ENCODE peak calls at places on chromosomes 6 and 20, in six cellular contexts. X is CD8-positive, alpha-beta T cell; W is effector CD4-positive, alpha-beta T cell; T is NB4; O is T-helper 2 cell; J is CD4-positive, alpha-beta T cell. I is an unnamed sample.

GRCh38 chr6:106309766-106310373 is 15.7 kb downstream of the ATG5 start:
- DNase-seq in X (no peak), W (no peak), T (no peak), O (no peak), J (no peak), I (no peak)

GRCh38 chr6:9250852-9251251 is 815.5 kb upstream of the SLC35B3 start:
- DNase-seq in X (no peak), W (no peak), T (peak), O (peak), J (no peak), I (no peak)

GRCh38 chr6:53495496-53495895 is 49.4 kb downstream of the GCLC start:
- DNase-seq in X (no peak), W (no peak), T (no peak), O (no peak), J (no peak), I (no peak)

GRCh38 chr20:16415079-16415478 is 158.2 kb downstream of the KIF16B start:
- DNase-seq in X (no peak), W (no peak), T (no peak), O (no peak), J (no peak), I (no peak)

GRCh38 chr6:20444786-20445271 is 43.1 kb downstream of the E2F3 start:
- DNase-seq in X (no peak), W (no peak), T (no peak), O (no peak), J (no peak), I (no peak)

GRCh38 chr20:51059862-51060261 is 37.0 kb upstream of the KCNG1 start:
- DNase-seq in X (no peak), W (no peak), T (peak), O (no peak), J (no peak), I (no peak)

GRCh38 chr6:116210750-116211425 is 43.0 kb downstream of the TSPYL4 start:
- DNase-seq in X (no peak), W (no peak), T (no peak), O (no peak), J (no peak), I (no peak)

GRCh38 chr6:16764188-16764950 is 3.1 kb upstream of the ATXN1 start:
- DNase-seq in X (no peak), W (no peak), T (peak), O (peak), J (no peak), I (no peak)

GRCh38 chr6:116571683-116572000 is 338 bp downstream of the RWDD1 start:
- DNase-seq in X (no peak), W (no peak), T (no peak), O (no peak), J (no peak), I (no peak)

GRCh38 chr6:157760589-157761330 is 62.3 kb upstream of the SNX9 start:
- DNase-seq in X (no peak), W (no peak), T (peak), O (no peak), J (no peak), I (no peak)

GRCh38 chr6:28211840-28212509 is 13.1 kb upstream of the ZSCAN9 start:
- DNase-seq in X (no peak), W (no peak), T (peak), O (peak), J (no peak), I (no peak)

GRCh38 chr6:12328701-12329100 is 38.5 kb downstream of the EDN1 start:
- DNase-seq in X (no peak), W (no peak), T (no peak), O (no peak), J (no peak), I (no peak)

GRCh38 chr6:104252276-104252675 is 607.4 kb downstream of the HACE1 start:
- DNase-seq in X (no peak), W (no peak), T (no peak), O (no peak), J (no peak), I (no peak)

GRCh38 chr20:38252292-38253288 is 7.9 kb downstream of the KIAA1755 start:
- DNase-seq in X (no peak), W (no peak), T (no peak), O (no peak), J (no peak), I (no peak)

GRCh38 chr6:13466304-13467215 is 20.8 kb downstream of the GFOD1 start:
- DNase-seq in X (no peak), W (no peak), T (no peak), O (no peak), J (no peak), I (no peak)

GRCh38 chr6:7528565-7528964 is 12.9 kb upstream of the DSP start:
- DNase-seq in X (no peak), W (no peak), T (no peak), O (no peak), J (no peak), I (no peak)

GRCh38 chr20:62716198-62716940 is 7.7 kb downstream of the NTSR1 start:
- DNase-seq in X (peak), W (peak), T (peak), O (peak), J (peak), I (no peak)

GRCh38 chr20:53281557-53282117 is 309.5 kb downstream of the TSHZ2 start:
- DNase-seq in X (no peak), W (no peak), T (no peak), O (no peak), J (no peak), I (no peak)

GRCh38 chr20:35954907-35955251 is 577 bp upstream of the SCAND1 start:
- DNase-seq in X (no peak), W (peak), T (peak), O (peak), J (no peak), I (peak)

GRCh38 chr6:10412948-10413849 is 1.7 kb downstream of the TFAP2A start:
- DNase-seq in X (no peak), W (no peak), T (peak), O (no peak), J (no peak), I (no peak)

GRCh38 chr6:111949546-111949945 is 76.3 kb upstream of the FYN start:
- DNase-seq in X (no peak), W (no peak), T (no peak), O (no peak), J (no peak), I (no peak)

GRCh38 chr6:154749341-154749740 is 16.1 kb downstream of the SCAF8 start:
- DNase-seq in X (no peak), W (no peak), T (no peak), O (no peak), J (no peak), I (no peak)

GRCh38 chr20:34083137-34083536 is 28.9 kb downstream of the EIF2S2 start:
- DNase-seq in X (no peak), W (no peak), T (no peak), O (no peak), J (no peak), I (no peak)

GRCh38 chr6:144898741-144899140 is 613.6 kb downstream of the UTRN start:
- DNase-seq in X (no peak), W (no peak), T (no peak), O (no peak), J (no peak), I (no peak)

GRCh38 chr20:44785768-44786167 is 24.6 kb downstream of the RIMS4 start:
- DNase-seq in X (no peak), W (no peak), T (no peak), O (no peak), J (no peak), I (no peak)

GRCh38 chr6:151494235-151494950 is 576 bp downstream of the CCDC170 start:
- DNase-seq in X (no peak), W (no peak), T (no peak), O (peak), J (no peak), I (no peak)

GRCh38 chr20:5843054-5843731 is 93.0 kb downstream of the SHLD1 start:
- DNase-seq in X (no peak), W (no peak), T (peak), O (peak), J (no peak), I (no peak)